ENCODE peak calls at places on chromosome 15, in five cellular contexts. K, P, E, H and Z are unnamed samples.

GRCh38 chr15:37015025-37015424 is 85.3 kb downstream of the MEIS2 start:
- DNase-seq in K (peak; percentile 90), P (no peak), E (no peak), H (no peak), Z (peak; percentile 66)

GRCh38 chr15:64634576-64635485 is 140.6 kb downstream of the RBPMS2 start:
- DNase-seq in K (peak; percentile 51), P (no peak), E (peak; percentile 78), H (no peak), Z (peak; percentile 47)

GRCh38 chr15:75049392-75049791 is 26.0 kb downstream of the PPCDC start:
- DNase-seq in K (no peak), P (peak; percentile 68), E (no peak), H (no peak), Z (peak; percentile 44)

GRCh38 chr15:44157679-44158078 is 37.4 kb downstream of the FRMD5 start:
- DNase-seq in K (peak; percentile 99), P (no peak), E (no peak), H (no peak), Z (peak; percentile 76)

GRCh38 chr15:90876512-90877170 is 7.7 kb upstream of the FES start:
- DNase-seq in K (no peak), P (no peak), E (no peak), H (no peak), Z (no peak)

GRCh38 chr15:21260966-21261395 is 179.3 kb downstream of the POTEB3 start:
- DNase-seq in K (no peak), P (peak; percentile 17), E (no peak), H (no peak), Z (no peak)

GRCh38 chr15:89098281-89098680 is 10.0 kb downstream of the ABHD2 start:
- DNase-seq in K (no peak), P (no peak), E (no peak), H (no peak), Z (no peak)

GRCh38 chr15:63872759-63873510 is 39.2 kb upstream of the HERC1 start:
- DNase-seq in K (peak; percentile 70), P (no peak), E (no peak), H (no peak), Z (no peak)

GRCh38 chr15:45276851-45277250 is 24.8 kb downstream of the SLC28A2 start:
- DNase-seq in K (peak; percentile 22), P (no peak), E (peak; percentile 18), H (no peak), Z (no peak)

GRCh38 chr15:28086175-28086703 is 12.9 kb downstream of the OCA2 start:
- DNase-seq in K (peak; percentile 37), P (no peak), E (peak; percentile 79), H (peak; percentile 70), Z (no peak)

GRCh38 chr15:87619161-87619960 is 637.2 kb downstream of the NTRK3 start:
- DNase-seq in K (peak; percentile 95), P (no peak), E (no peak), H (no peak), Z (peak; percentile 8)

GRCh38 chr15:74529911-74530310 is 11.1 kb upstream of the ARID3B start:
- DNase-seq in K (peak; percentile 80), P (no peak), E (no peak), H (no peak), Z (no peak)

GRCh38 chr15:34993877-34994276 is 5.8 kb upstream of the ZNF770 start:
- DNase-seq in K (no peak), P (no peak), E (no peak), H (no peak), Z (no peak)

GRCh38 chr15:90219421-90220141 is 14.2 kb downstream of the CIB1 start:
- DNase-seq in K (no peak), P (peak; percentile 53), E (peak; percentile 76), H (no peak), Z (no peak)

GRCh38 chr15:60594071-60594470 is 115.1 kb upstream of the ICE2 start:
- DNase-seq in K (no peak), P (no peak), E (no peak), H (no peak), Z (no peak)

GRCh38 chr15:27480642-27481041 is 509.7 kb downstream of the GABRG3 start:
- DNase-seq in K (no peak), P (no peak), E (no peak), H (no peak), Z (no peak)

GRCh38 chr15:85831415-85832113 is 36.8 kb upstream of the KLHL25 start:
- DNase-seq in K (peak; percentile 34), P (peak; percentile 56), E (peak; percentile 81), H (peak; percentile 76), Z (no peak)

GRCh38 chr15:36331531-36332275 is 247.7 kb upstream of the CDIN1 start:
- DNase-seq in K (peak; percentile 44), P (no peak), E (no peak), H (no peak), Z (no peak)

GRCh38 chr15:74252291-74253080 is 16.4 kb downstream of the CCDC33 start:
- DNase-seq in K (peak; percentile 28), P (no peak), E (no peak), H (no peak), Z (no peak)

DNA sequence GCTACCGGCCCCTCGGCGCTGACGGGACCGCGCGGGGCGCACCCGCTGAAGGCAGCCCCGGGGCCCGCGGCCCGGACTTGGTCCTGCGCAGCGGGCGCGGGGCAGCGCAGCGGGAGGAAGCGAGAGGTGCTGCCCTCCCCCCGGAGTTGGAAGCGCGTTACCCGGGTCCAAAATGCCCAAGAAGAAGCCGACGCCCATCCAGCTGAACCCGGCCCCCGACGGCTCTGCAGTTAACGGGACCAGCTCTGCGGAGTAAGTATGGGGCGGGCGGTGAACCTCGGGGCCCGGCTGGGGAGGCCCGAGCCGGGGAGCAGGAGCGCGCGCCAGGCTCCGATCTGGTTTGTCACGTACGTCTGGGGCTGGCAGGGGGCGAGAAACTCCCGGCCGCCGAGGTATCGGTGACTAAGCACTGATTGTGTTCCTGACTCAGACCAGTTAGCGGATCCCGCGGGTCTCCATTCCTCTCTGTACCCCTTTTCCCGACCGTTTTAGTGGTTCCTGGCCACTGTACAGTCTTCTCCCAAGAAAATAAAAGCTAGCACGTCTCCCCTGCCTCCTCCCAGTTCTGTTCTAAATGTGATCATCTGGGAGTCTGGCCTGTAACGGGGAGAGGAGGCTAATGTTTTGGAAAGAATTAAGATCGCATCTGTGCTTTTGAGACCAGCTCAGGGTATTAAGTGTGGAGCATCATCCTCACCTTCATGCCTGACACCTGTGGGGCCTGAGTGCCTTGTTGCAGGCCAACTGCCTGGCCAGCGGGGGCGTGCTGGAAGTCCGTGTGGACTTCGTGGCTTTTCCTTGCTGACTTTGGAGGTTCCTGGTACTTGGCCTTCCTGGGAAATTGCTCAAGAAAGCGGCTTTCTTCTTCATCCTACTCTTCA is 704 bp downstream of the MAP2K1 start:
- DNase-seq in K (peak; percentile 80), P (peak; percentile 75), E (peak; percentile 78), H (peak; percentile 61), Z (peak; percentile 36)
- TF ChIP-seq CTCF in K (peak; percentile 54), P (peak; percentile 24), E (peak; percentile 55), H (peak; percentile 20), Z (peak; percentile 49)

GRCh38 chr15:78811124-78811824 is at the start of gene ADAMTS7:
- DNase-seq in K (peak; percentile 70), P (peak; percentile 83), E (peak; percentile 96), H (peak; percentile 65), Z (no peak)
- H3K4me3 ChIP-seq in K (peak within 1 kb of the TSS; percentile 69), P (peak within 1 kb of the TSS; percentile 80), E (peak within 1 kb of the TSS; percentile 92), H (peak within 1 kb of the TSS; percentile 81), Z (peak within 1 kb of the TSS; percentile 75)

DNA sequence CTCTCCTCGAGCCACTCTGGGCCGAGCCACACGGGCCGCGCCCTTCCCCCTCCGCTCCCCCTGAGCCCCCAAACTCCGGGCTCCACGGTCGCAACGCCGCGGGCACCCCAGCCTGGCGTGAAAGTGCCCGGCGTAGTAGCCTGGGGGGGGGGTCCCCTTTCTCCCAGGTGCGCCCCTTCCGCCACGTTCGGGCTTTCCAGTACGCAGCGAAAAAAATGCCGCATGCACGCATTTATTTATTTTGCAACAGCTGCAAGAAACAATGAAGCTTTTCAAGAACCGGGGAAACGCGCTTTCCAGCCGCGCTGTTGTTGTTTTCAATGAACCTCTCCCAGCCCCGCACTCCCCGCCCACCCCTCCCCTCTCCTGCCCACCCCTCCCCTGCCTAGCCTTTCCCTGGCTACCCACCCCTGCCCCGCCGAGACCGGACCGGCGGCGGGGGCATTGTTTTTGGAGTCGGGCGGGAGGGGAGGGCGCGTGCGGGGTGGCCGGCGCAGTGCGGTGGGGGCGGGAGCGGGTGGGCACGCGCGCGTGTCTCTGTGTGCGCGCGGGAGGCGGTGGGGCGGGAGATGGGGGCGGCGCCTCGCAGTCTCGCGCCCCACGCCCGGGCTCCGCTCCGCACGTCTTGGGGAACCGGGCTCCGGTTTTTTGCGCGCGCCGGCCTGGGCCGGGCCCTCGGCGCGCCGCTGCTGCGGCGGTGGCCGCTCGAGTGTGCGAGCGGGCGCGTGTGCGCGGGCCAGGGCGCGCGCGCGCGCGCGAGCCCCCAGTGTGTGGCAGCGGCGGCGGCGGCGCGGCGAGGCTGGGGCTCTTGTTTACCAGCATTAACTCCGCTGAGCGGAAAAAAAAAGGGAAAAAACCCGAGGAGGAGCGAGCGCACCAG is at the start of gene IGF1R:
- DNase-seq in K (peak; percentile 89), P (peak; percentile 88), E (peak; percentile 96), H (peak; percentile 83), Z (peak; percentile 60)
- TF ChIP-seq CTCF in K (no peak), P (no peak), E (peak; percentile 9), H (peak; percentile 8), Z (no peak)

DNA sequence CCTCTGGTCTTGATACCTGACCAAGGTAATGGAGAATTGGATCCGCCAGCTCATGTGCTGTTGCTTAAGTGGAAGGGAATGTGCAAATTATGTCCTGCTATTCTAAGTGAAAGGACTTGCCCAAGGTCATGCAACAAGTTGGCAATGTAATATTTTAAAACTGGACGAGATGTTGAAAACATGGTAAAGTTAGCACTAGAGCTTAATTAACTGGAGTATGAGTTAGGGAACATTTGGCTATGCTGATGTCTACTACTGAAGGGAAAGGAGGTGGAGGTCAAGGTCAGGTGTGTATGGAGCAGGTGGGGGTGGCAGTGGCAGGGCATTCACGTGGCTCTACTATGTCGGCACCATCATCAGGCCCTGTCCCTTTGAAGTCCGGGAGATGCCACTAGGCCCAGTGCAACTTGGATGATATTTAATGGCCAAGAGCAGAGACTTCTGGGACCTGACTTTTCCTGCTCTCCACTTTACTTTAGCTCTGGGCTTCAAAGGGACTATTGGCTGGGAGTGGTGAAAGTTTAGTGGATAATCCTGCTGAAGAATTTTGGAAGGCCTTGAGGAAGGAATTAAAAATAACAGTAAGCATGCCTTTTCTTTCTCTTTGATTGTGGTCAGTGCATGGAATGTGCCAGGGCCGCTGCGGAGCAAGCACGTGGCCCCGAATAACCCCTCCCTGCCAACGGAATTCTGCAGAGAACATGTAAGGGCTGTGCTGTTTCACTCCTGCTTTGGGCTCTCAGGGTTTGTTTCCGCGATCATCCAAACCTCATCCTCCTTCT is 14.9 kb downstream of the SMAD3 start:
- DNase-seq in K (peak; percentile 96), P (peak; percentile 56), E (no peak), H (no peak), Z (peak; percentile 95)
- H3K4me3 ChIP-seq in K (peak overlapping the region; percentile 12), P (peak overlapping the region; percentile 1), E (no peak overlapping the region), H (no peak overlapping the region), Z (peak overlapping the region; percentile 25)